ENCODE peak calls at places on chromosomes 6 and 20, in eight cellular contexts. One of them, this sample, is unnamed.

GRCh38 chr6:68834561-68834960 is 199.5 kb downstream of the ADGRB3 start:
- DNase-seq in heart right ventricle: no peak
- DNase-seq in Peyer's patch: no peak
- DNase-seq in left ventricle myocardium inferior: no peak
- DNase-seq in HFF-Myc: no peak
- DNase-seq in adrenal gland: no peak
- DNase-seq in fibroblast of villous mesenchyme: peak
- DNase-seq in tibial nerve: no peak
- DNase-seq in this sample: no peak

GRCh38 chr20:59013959-59014608 is 5.1 kb upstream of the TUBB1 start:
- DNase-seq in heart right ventricle: no peak
- DNase-seq in Peyer's patch: peak
- DNase-seq in left ventricle myocardium inferior: no peak
- DNase-seq in HFF-Myc: no peak
- DNase-seq in adrenal gland: no peak
- DNase-seq in fibroblast of villous mesenchyme: no peak
- DNase-seq in tibial nerve: no peak
- DNase-seq in this sample: no peak

GRCh38 chr6:45801471-45802289 is 214.0 kb downstream of the CLIC5 start:
- DNase-seq in heart right ventricle: no peak
- DNase-seq in Peyer's patch: no peak
- DNase-seq in left ventricle myocardium inferior: no peak
- DNase-seq in HFF-Myc: no peak
- DNase-seq in adrenal gland: no peak
- DNase-seq in fibroblast of villous mesenchyme: no peak
- DNase-seq in tibial nerve: no peak
- DNase-seq in this sample: no peak

GRCh38 chr6:53048431-53049195 is 16.6 kb upstream of the FBXO9 start:
- DNase-seq in heart right ventricle: no peak
- DNase-seq in Peyer's patch: no peak
- DNase-seq in left ventricle myocardium inferior: no peak
- DNase-seq in HFF-Myc: peak
- DNase-seq in adrenal gland: no peak
- DNase-seq in fibroblast of villous mesenchyme: peak
- DNase-seq in tibial nerve: no peak
- DNase-seq in this sample: peak

GRCh38 chr20:11853359-11853758 is 64.3 kb upstream of the BTBD3 start:
- DNase-seq in heart right ventricle: no peak
- DNase-seq in Peyer's patch: no peak
- DNase-seq in left ventricle myocardium inferior: no peak
- DNase-seq in HFF-Myc: no peak
- DNase-seq in adrenal gland: no peak
- DNase-seq in fibroblast of villous mesenchyme: peak
- DNase-seq in tibial nerve: no peak
- DNase-seq in this sample: no peak

GRCh38 chr6:4319992-4320683 is 184.8 kb upstream of the ECI2 start:
- DNase-seq in heart right ventricle: no peak
- DNase-seq in Peyer's patch: no peak
- DNase-seq in left ventricle myocardium inferior: no peak
- DNase-seq in HFF-Myc: peak
- DNase-seq in adrenal gland: no peak
- DNase-seq in fibroblast of villous mesenchyme: peak
- DNase-seq in tibial nerve: no peak
- DNase-seq in this sample: no peak

GRCh38 chr6:42746452-42747400 is 823 bp upstream of the TBCC start:
- DNase-seq in heart right ventricle: peak
- DNase-seq in Peyer's patch: peak
- DNase-seq in left ventricle myocardium inferior: peak
- DNase-seq in HFF-Myc: peak
- DNase-seq in adrenal gland: peak
- DNase-seq in fibroblast of villous mesenchyme: peak
- DNase-seq in tibial nerve: peak
- DNase-seq in this sample: peak

GRCh38 chr6:111417946-111418345 is 65.1 kb downstream of the REV3L start:
- DNase-seq in heart right ventricle: no peak
- DNase-seq in Peyer's patch: no peak
- DNase-seq in left ventricle myocardium inferior: no peak
- DNase-seq in HFF-Myc: no peak
- DNase-seq in adrenal gland: no peak
- DNase-seq in fibroblast of villous mesenchyme: no peak
- DNase-seq in tibial nerve: no peak
- DNase-seq in this sample: no peak

GRCh38 chr20:61252601-61253263 is 671 bp downstream of the CDH4 start:
- DNase-seq in heart right ventricle: no peak
- DNase-seq in Peyer's patch: no peak
- DNase-seq in left ventricle myocardium inferior: no peak
- DNase-seq in HFF-Myc: no peak
- DNase-seq in adrenal gland: no peak
- DNase-seq in fibroblast of villous mesenchyme: peak
- DNase-seq in tibial nerve: no peak
- DNase-seq in this sample: no peak

GRCh38 chr20:33604084-33604990 is 57.8 kb upstream of the C20orf144 start:
- DNase-seq in heart right ventricle: no peak
- DNase-seq in Peyer's patch: no peak
- DNase-seq in left ventricle myocardium inferior: no peak
- DNase-seq in HFF-Myc: peak
- DNase-seq in adrenal gland: no peak
- DNase-seq in fibroblast of villous mesenchyme: no peak
- DNase-seq in tibial nerve: no peak
- DNase-seq in this sample: no peak

DNA sequence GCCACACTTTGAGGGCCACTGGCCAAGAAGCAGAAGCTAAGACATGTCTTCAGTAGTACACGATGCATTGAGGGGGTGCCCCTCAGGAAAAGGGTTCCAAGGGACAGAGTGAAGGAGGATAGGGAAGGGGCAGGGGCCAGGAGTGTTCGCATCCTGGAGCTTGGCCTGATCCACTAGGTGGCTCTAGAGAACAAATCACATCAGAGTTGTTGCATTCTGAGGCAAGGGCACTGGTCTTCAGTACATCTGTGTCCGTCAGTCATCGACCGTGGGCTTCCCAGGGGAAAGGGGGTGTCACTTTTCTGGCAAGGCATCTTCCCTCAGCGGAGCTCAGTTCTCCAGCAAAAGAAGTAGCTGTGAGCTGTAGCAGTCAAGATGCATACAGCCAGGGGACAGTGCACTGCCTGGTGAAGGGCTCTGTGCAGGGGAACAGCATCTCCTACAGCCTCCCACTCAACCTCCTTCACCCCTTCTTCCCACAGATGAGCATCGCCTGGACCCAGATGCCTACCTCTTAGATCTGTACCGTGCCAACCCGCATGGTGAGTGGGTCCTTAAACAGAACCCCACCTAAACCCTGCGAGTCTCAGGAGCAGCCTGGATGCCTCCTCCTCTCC is 47.8 kb downstream of the ARHGAP40 start:
- DNase-seq in heart right ventricle: no peak
- DNase-seq in Peyer's patch: no peak
- DNase-seq in left ventricle myocardium inferior: no peak
- DNase-seq in HFF-Myc: no peak
- DNase-seq in adrenal gland: peak
- DNase-seq in fibroblast of villous mesenchyme: peak
- DNase-seq in tibial nerve: no peak
- DNase-seq in this sample: no peak
- TF ChIP-seq CTCF in heart right ventricle: no peak
- TF ChIP-seq CTCF in Peyer's patch: no peak
- TF ChIP-seq CTCF in left ventricle myocardium inferior: peak
- TF ChIP-seq CTCF in HFF-Myc: peak
- TF ChIP-seq CTCF in adrenal gland: peak
- TF ChIP-seq CTCF in fibroblast of villous mesenchyme: peak
- TF ChIP-seq CTCF in tibial nerve: no peak
- TF ChIP-seq CTCF in this sample: peak

DNA sequence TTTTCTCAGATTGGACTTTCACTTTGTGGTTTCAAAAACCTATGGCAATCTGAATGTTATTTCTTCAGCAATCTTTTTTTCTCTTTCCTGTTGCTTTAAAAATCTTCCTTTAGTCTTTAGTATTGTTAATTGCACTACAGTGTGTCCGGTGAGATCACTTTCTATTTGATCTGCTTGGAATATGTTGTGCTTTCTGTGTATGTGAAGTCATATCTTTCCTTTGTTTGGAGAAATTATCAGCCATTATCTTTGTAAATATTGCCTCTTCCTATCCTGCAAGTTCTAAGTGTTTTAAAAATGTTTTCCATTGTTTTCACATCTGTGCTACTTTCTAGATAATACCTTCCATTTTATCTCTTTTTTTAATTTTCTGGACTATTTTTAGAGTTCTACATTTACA is 171.4 kb upstream of the PRSS16 start:
- DNase-seq in heart right ventricle: no peak
- DNase-seq in Peyer's patch: no peak
- DNase-seq in left ventricle myocardium inferior: no peak
- DNase-seq in HFF-Myc: no peak
- DNase-seq in adrenal gland: no peak
- DNase-seq in fibroblast of villous mesenchyme: no peak
- DNase-seq in tibial nerve: no peak
- DNase-seq in this sample: no peak
- H3K4me3 ChIP-seq in heart right ventricle: no peak
- H3K4me3 ChIP-seq in Peyer's patch: no peak
- H3K4me3 ChIP-seq in left ventricle myocardium inferior: no peak
- H3K4me3 ChIP-seq in HFF-Myc: no peak
- H3K4me3 ChIP-seq in adrenal gland: no peak
- H3K4me3 ChIP-seq in fibroblast of villous mesenchyme: no peak
- H3K4me3 ChIP-seq in tibial nerve: no peak
- H3K4me3 ChIP-seq in this sample: no peak

DNA sequence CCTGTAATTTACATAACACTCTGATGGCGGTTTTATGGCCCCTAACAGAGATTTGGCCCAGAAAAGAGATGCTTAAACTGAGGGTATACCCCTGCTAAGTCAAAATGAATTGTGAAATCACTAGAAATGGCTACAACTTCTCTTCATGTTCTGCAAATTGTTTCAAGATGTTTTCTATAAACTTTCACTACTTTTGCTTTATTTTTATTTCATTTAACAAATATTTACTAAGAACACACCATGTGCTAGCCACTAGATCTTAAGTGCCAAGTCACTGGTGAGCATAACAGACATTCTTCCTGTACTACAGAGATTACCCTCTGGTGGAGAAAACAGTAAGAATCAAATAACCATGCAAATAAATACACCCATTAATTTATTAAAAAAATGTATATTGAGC is 87.6 kb downstream of the KCNQ5 start:
- DNase-seq in heart right ventricle: no peak
- DNase-seq in Peyer's patch: no peak
- DNase-seq in left ventricle myocardium inferior: no peak
- DNase-seq in HFF-Myc: peak
- DNase-seq in adrenal gland: no peak
- DNase-seq in fibroblast of villous mesenchyme: no peak
- DNase-seq in tibial nerve: no peak
- DNase-seq in this sample: no peak
- TF ChIP-seq CTCF in heart right ventricle: no peak
- TF ChIP-seq CTCF in Peyer's patch: no peak
- TF ChIP-seq CTCF in left ventricle myocardium inferior: no peak
- TF ChIP-seq CTCF in HFF-Myc: no peak
- TF ChIP-seq CTCF in adrenal gland: no peak
- TF ChIP-seq CTCF in fibroblast of villous mesenchyme: no peak
- TF ChIP-seq CTCF in tibial nerve: no peak
- TF ChIP-seq CTCF in this sample: no peak

GRCh38 chr6:16130437-16130891 is 1.6 kb downstream of the MYLIP start:
- DNase-seq in heart right ventricle: no peak
- DNase-seq in Peyer's patch: no peak
- DNase-seq in left ventricle myocardium inferior: no peak
- DNase-seq in HFF-Myc: no peak
- DNase-seq in adrenal gland: no peak
- DNase-seq in fibroblast of villous mesenchyme: no peak
- DNase-seq in tibial nerve: no peak
- DNase-seq in this sample: no peak

GRCh38 chr6:16130932-16131387 is 2.1 kb downstream of the MYLIP start:
- DNase-seq in heart right ventricle: no peak
- DNase-seq in Peyer's patch: peak
- DNase-seq in left ventricle myocardium inferior: no peak
- DNase-seq in HFF-Myc: no peak
- DNase-seq in adrenal gland: peak
- DNase-seq in fibroblast of villous mesenchyme: peak
- DNase-seq in tibial nerve: no peak
- DNase-seq in this sample: peak

GRCh38 chr6:16135078-16135477 is 6.2 kb downstream of the MYLIP start:
- DNase-seq in heart right ventricle: no peak
- DNase-seq in Peyer's patch: no peak
- DNase-seq in left ventricle myocardium inferior: no peak
- DNase-seq in HFF-Myc: no peak
- DNase-seq in adrenal gland: no peak
- DNase-seq in fibroblast of villous mesenchyme: peak
- DNase-seq in tibial nerve: no peak
- DNase-seq in this sample: no peak

GRCh38 chr6:16134430-16134829 is 5.5 kb downstream of the MYLIP start:
- DNase-seq in heart right ventricle: no peak
- DNase-seq in Peyer's patch: no peak
- DNase-seq in left ventricle myocardium inferior: no peak
- DNase-seq in HFF-Myc: no peak
- DNase-seq in adrenal gland: no peak
- DNase-seq in fibroblast of villous mesenchyme: no peak
- DNase-seq in tibial nerve: no peak
- DNase-seq in this sample: no peak

GRCh38 chr6:16132909-16133308 is 4.0 kb downstream of the MYLIP start:
- DNase-seq in heart right ventricle: no peak
- DNase-seq in Peyer's patch: no peak
- DNase-seq in left ventricle myocardium inferior: no peak
- DNase-seq in HFF-Myc: no peak
- DNase-seq in adrenal gland: no peak
- DNase-seq in fibroblast of villous mesenchyme: no peak
- DNase-seq in tibial nerve: no peak
- DNase-seq in this sample: no peak
- H3K4me3 ChIP-seq in heart right ventricle: no peak
- H3K4me3 ChIP-seq in Peyer's patch: no peak
- H3K4me3 ChIP-seq in left ventricle myocardium inferior: peak
- H3K4me3 ChIP-seq in HFF-Myc: peak
- H3K4me3 ChIP-seq in adrenal gland: no peak
- H3K4me3 ChIP-seq in fibroblast of villous mesenchyme: no peak
- H3K4me3 ChIP-seq in tibial nerve: peak
- H3K4me3 ChIP-seq in this sample: no peak

DNA sequence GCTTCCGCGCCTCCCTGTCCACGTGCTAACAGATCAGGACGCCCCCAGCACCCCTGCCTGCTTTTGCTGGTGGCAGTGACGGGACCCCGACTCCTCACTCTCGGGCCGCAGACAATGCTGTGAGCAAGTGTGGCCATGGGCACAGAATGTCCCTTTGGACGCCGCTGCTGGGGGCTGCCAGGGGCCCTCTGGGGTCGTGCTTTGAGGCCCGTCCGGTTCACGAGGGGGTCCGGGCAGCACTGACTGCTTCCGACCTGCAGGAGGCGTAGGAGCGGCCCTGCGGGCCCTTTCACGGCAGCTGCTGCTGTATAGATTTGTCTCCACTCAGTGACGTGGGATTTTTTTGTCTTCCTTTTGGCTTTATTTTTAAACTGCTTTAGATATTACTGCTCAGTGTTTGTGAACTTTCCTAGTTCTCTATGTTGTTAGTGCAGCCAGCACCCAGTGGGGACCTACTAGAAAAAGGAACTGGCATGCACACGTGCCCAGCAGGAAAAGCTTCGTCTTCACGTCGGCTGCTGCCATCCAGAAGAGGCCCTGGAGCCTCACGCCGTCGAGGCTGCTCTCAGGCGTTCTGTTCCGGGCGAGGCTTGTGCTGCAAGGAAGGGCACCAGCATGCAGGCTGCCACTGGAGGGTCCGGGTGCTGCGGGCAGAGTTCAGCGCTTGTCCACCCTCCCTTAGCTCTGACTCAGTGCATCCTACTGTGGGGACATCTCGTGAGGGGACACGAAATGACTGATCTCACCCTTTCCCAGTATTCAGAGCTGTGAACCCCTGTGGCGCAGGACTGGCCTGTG is 21.7 kb downstream of the UCKL1 start:
- DNase-seq in heart right ventricle: no peak
- DNase-seq in Peyer's patch: no peak
- DNase-seq in left ventricle myocardium inferior: no peak
- DNase-seq in HFF-Myc: no peak
- DNase-seq in adrenal gland: no peak
- DNase-seq in fibroblast of villous mesenchyme: no peak
- DNase-seq in tibial nerve: no peak
- DNase-seq in this sample: no peak
- TF ChIP-seq CTCF in heart right ventricle: no peak
- TF ChIP-seq CTCF in Peyer's patch: no peak
- TF ChIP-seq CTCF in left ventricle myocardium inferior: peak
- TF ChIP-seq CTCF in HFF-Myc: peak
- TF ChIP-seq CTCF in adrenal gland: no peak
- TF ChIP-seq CTCF in fibroblast of villous mesenchyme: peak
- TF ChIP-seq CTCF in tibial nerve: no peak
- TF ChIP-seq CTCF in this sample: peak